ENCODE peak calls at places on chromosomes 7 and 10, in six cellular contexts. K is heart left ventricle, M is transverse colon, W is cardiac muscle cell, J is psoas muscle, C is left ventricle myocardium inferior. N is an unnamed sample.

GRCh38 chr7:725223-726005 is 1.1 kb upstream of the DNAAF5 start:
- DNase-seq in M (no peak), C (no peak), W (no peak), K (no peak), J (no peak), N (no peak)

GRCh38 chr10:13893926-13894325 is 307.2 kb downstream of the PRPF18 start:
- DNase-seq in J (no peak), W (no peak), C (no peak), M (no peak), K (no peak), N (no peak)

GRCh38 chr7:98420966-98421612 is 20.2 kb upstream of the BAIAP2L1 start:
- DNase-seq in W (peak; percentile 81), M (peak; percentile 85), J (no peak), C (peak; percentile 22), K (no peak), N (peak; percentile 71)

GRCh38 chr7:39357648-39358047 is 208.6 kb upstream of the YAE1 start:
- DNase-seq in M (no peak), C (no peak), J (no peak), W (peak; percentile 37), K (no peak), N (no peak)

GRCh38 chr7:25663877-25664276 is 435.6 kb upstream of the NPVF start:
- DNase-seq in M (no peak), K (no peak), C (no peak), W (no peak), J (no peak), N (no peak)

GRCh38 chr10:5476918-5477525 is 22.3 kb downstream of the CALML5 start:
- DNase-seq in J (no peak), M (no peak), W (no peak), K (no peak), C (no peak), N (no peak)

GRCh38 chr10:102997998-102998397 is 79.9 kb downstream of the CNNM2 start:
- DNase-seq in C (no peak), K (no peak), W (no peak), M (no peak), J (no peak), N (no peak)

GRCh38 chr10:91883549-91884542 is 25.4 kb downstream of the FGFBP3 start:
- DNase-seq in M (no peak), W (peak; percentile 48), J (peak; percentile 49), C (peak; percentile 27), K (no peak), N (no peak)

GRCh38 chr7:98879989-98880337 is 1.6 kb downstream of the TRRAP start:
- DNase-seq in W (no peak), M (no peak), K (no peak), J (no peak), C (no peak), N (no peak)

GRCh38 chr7:71015260-71015900 is 116.6 kb upstream of the GALNT17 start:
- DNase-seq in M (peak; percentile 7), C (peak; percentile 44), W (no peak), K (no peak), J (no peak), N (no peak)

GRCh38 chr7:95059842-95060313 is 152.5 kb downstream of the PPP1R9A start:
- DNase-seq in W (no peak), J (no peak), K (no peak), C (no peak), M (no peak), N (no peak)

GRCh38 chr10:16929067-16929466 is 111.8 kb upstream of the RSU1 start:
- DNase-seq in K (no peak), M (no peak), J (no peak), W (no peak), C (no peak), N (no peak)
- H3K4me1 ChIP-seq in K (no peaks in the 10 kb centered on the region), M (no peaks in the 10 kb centered on the region), J (no peaks in the 10 kb centered on the region), W (peaks cover 13% of the 10 kb centered on the region), C (no peaks in the 10 kb centered on the region), N (no peaks in the 10 kb centered on the region)

DNA sequence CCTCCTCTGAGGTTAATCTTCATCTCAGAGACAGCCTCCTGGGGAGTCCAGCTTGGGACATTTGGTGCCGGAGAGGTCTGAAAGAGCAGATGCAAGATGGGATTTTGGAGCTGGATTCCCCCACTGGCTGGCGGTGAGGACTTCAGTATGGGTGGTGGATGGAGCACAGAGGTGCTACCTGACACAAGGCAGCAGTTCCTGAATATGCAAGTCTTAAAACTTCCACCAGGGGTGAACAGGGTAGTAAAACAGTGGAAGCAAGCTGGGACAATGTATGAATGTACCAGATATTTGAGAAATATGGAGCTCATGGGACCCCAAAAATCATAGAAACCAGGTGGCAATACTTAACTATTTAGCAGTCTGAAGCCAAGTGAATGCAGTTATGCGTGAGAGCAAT is 4.8 kb upstream of the TAF3 start:
- DNase-seq in K (no peak), M (no peak), C (no peak), W (no peak), J (no peak), N (no peak)
- TF ChIP-seq CTCF in K (no peak), M (no peak), C (no peak), W (no peak), J (no peak), N (no peak)

GRCh38 chr7:138979226-138979979 is 1.8 kb downstream of the KIAA1549 start:
- DNase-seq in C (no peak), K (no peak), W (no peak), J (no peak), M (no peak), N (no peak)
- H3K4me1 ChIP-seq in C (peaks cover 26% of the 10 kb centered on the region), K (peaks cover 6% of the 10 kb centered on the region), W (peaks cover 23% of the 10 kb centered on the region), J (peaks cover 8% of the 10 kb centered on the region), M (peaks cover 17% of the 10 kb centered on the region), N (peaks cover 9% of the 10 kb centered on the region)

GRCh38 chr7:87872356-87872755 is 3.8 kb downstream of the SLC25A40 start:
- DNase-seq in K (no peak), W (no peak), M (no peak), J (no peak), C (no peak), N (no peak)
- TF ChIP-seq CTCF in K (no peak), W (no peak), M (no peak), J (no peak), C (no peak), N (no peak)

DNA sequence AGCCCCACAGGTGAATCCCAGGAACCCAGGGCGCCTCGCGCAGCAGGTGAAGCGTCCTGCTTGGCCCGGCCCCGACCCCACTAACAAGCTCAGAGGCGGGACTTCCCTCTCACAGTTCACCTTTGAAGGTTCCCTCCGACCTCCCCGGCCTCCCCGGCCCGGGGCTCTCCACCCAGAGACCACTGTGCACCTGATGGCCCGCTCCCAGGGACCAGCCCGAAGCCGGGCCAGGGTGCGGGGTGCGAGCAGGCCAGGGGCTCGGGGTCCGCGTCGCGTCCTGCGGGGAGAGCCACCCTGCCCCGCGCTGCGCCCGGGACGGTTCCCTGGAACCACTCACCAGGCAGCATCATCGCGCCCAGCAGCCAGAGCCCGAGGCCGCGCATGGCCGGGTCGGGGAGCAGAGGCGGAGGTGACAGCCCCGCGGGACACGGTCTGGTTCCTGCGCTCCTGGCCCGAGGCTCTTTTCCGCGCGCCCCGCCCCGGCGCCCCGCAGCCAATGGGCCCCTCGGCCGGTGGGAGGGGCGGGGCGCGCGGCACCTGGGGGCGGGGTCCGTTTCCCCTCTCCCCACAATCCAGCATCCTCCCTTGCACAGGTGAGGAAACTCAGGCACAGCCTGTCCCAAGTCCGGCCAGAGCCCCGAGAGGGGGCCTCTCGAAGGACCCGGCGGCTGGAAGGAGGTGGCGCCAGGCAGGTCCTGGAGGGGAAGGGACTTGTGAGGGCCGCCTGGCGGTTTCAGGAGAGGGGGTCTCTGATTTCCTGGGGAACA is at the start of gene ADAM8:
- DNase-seq in M (peak; percentile 63), K (peak; percentile 82), J (peak; percentile 62), C (no peak), W (peak; percentile 64), N (no peak)
- H3K4me1 ChIP-seq in M (peaks cover 21% of the 10 kb centered on the region), K (peaks cover 7% of the 10 kb centered on the region), J (no peaks in the 10 kb centered on the region), C (peaks cover 14% of the 10 kb centered on the region), W (peaks cover 35% of the 10 kb centered on the region), N (no peaks in the 10 kb centered on the region)

DNA sequence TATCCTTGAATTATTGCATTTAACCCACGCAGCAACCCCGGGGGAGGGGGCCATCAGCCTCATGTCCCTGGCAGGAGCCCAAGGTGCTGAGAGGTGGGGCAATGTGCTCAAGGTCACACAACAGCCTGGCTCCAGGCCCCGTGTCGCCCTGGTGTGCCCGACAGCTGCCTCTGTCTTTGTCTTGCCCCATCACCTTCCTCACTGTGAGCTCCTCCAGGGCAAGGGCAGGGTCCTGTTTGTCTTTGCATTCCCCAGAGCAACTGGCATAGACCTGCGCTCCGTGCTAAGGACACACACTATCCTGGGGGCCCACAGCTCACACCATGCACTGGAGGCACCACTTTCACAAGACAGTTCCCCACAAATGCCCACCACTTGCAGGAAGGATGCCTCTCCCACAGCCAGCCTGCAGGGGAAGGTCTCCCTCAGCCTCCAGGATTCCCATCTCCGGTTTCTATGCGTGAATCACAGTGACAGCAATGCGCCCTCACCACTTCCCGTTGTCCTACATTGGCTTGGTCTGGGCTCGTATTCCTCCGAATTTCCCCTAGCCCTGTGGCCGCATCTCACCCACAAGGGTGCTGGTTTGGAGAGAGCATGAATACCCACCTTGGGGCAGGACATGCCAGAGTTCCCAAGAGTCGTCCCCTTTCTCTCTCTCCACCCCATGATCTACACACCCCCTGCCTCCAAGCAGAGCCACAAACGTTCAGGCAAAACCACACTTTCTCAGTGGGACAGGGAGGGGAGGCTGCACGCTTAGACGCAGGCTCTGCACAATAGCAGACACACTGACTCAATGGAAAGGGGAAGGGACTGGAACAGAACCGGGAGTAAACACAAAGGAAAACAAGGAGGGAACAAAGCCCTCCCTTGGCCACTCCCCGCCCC is 10.3 kb downstream of the ITPRIP start:
- DNase-seq in K (no peak), J (no peak), M (no peak), C (no peak), W (no peak), N (peak; percentile 78)
- TF ChIP-seq CTCF in K (no peak), J (no peak), M (no peak), C (no peak), W (peak; percentile 25), N (peak; percentile 21)

GRCh38 chr10:72110677-72111401 is 22.5 kb upstream of the SPOCK2 start:
- DNase-seq in K (no peak), C (no peak), M (no peak), J (no peak), W (no peak), N (no peak)
- H3K4me1 ChIP-seq in K (peaks cover 20% of the 10 kb centered on the region), C (peaks cover 66% of the 10 kb centered on the region), M (peaks cover 9% of the 10 kb centered on the region), J (peaks cover 2% of the 10 kb centered on the region), W (peaks cover 18% of the 10 kb centered on the region), N (peaks cover 7% of the 10 kb centered on the region)

GRCh38 chr10:49323171-49323895 is 24.4 kb downstream of the C10orf71 start:
- DNase-seq in C (peak; percentile 53), M (no peak), K (no peak), W (no peak), J (peak; percentile 68), N (no peak)

GRCh38 chr10:49325131-49325915 is 26.4 kb downstream of the C10orf71 start:
- DNase-seq in J (no peak), C (no peak), W (no peak), K (no peak), M (no peak), N (no peak)

GRCh38 chr10:49325916-49326783 is 27.2 kb downstream of the C10orf71 start:
- DNase-seq in C (no peak), J (no peak), M (no peak), K (no peak), W (no peak), N (no peak)

GRCh38 chr10:49323896-49324270 is 24.9 kb downstream of the C10orf71 start:
- DNase-seq in K (no peak), J (no peak), W (no peak), C (no peak), M (no peak), N (no peak)

GRCh38 chr10:49324711-49325110 is 25.7 kb downstream of the C10orf71 start:
- DNase-seq in J (no peak), M (no peak), W (no peak), K (no peak), C (no peak), N (no peak)
- TF ChIP-seq CTCF in J (no peak), M (no peak), W (peak; percentile 5), K (no peak), C (no peak), N (peak; percentile 30)